ENCODE peak calls at places on chromosomes 11 and 22, in five cellular contexts. L is body of pancreas, C is esophagus squamous epithelium, B is foreskin fibroblast, A is brain microvascular endothelial cell. N is an unnamed sample.

GRCh38 chr11:73335204-73335923 is 27.3 kb downstream of the ARHGEF17 start:
- DNase-seq in L (peak), C (no peak), B (peak), A (peak), N (no peak)

GRCh38 chr22:39240841-39241631 is 3.7 kb downstream of the PDGFB start:
- DNase-seq in L (peak), C (no peak), B (no peak), A (no peak), N (no peak)

GRCh38 chr22:20581503-20582170 is 74.2 kb downstream of the MED15 start:
- DNase-seq in L (no peak), C (no peak), B (no peak), A (no peak), N (no peak)

GRCh38 chr11:108216988-108217387 is 5.5 kb downstream of the NPAT start:
- DNase-seq in L (no peak), C (no peak), B (no peak), A (no peak), N (no peak)

GRCh38 chr11:14644396-14645246 is 1.0 kb downstream of the PDE3B start:
- DNase-seq in L (peak), C (no peak), B (no peak), A (no peak), N (no peak)

GRCh38 chr11:22193348-22194051 is 615 bp downstream of the ANO5 start:
- DNase-seq in L (peak), C (no peak), B (no peak), A (no peak), N (no peak)

GRCh38 chr11:118657238-118657637 is 22.2 kb downstream of the TREH start:
- DNase-seq in L (no peak), C (no peak), B (no peak), A (no peak), N (no peak)

GRCh38 chr22:49141761-49142160 is 685.9 kb downstream of the BRD1 start:
- DNase-seq in L (no peak), C (no peak), B (no peak), A (no peak), N (no peak)

GRCh38 chr11:107157146-107157808 is 139.0 kb upstream of the GUCY1A2 start:
- DNase-seq in L (no peak), C (no peak), B (no peak), A (no peak), N (no peak)

GRCh38 chr22:38316340-38317236 is 645 bp downstream of the CSNK1E start:
- DNase-seq in L (peak), C (no peak), B (no peak), A (no peak), N (no peak)

GRCh38 chr11:57646756-57647303 is 2.9 kb downstream of the YPEL4 start:
- DNase-seq in L (no peak), C (no peak), B (no peak), A (no peak), N (no peak)

GRCh38 chr11:70399681-70400112 is 1.4 kb downstream of the CTTN start:
- DNase-seq in L (peak), C (no peak), B (peak), A (peak), N (no peak)

GRCh38 chr22:36244522-36245391 is 5.4 kb upstream of the APOL2 start:
- DNase-seq in L (peak), C (no peak), B (no peak), A (no peak), N (no peak)

GRCh38 chr11:94834931-94835330 is 66.8 kb downstream of the AMOTL1 start:
- DNase-seq in L (no peak), C (no peak), B (no peak), A (no peak), N (no peak)

GRCh38 chr11:17979770-17980371 is 33.0 kb downstream of the SERGEF start:
- DNase-seq in L (peak), C (no peak), B (no peak), A (no peak), N (no peak)

GRCh38 chr11:36702330-36703054 is 104.5 kb upstream of the RAG2 start:
- DNase-seq in L (peak), C (no peak), B (peak), A (peak), N (peak)

GRCh38 chr11:13602844-13603243 is 65.6 kb upstream of the FAR1 start:
- DNase-seq in L (no peak), C (no peak), B (no peak), A (no peak), N (no peak)

GRCh38 chr11:8025816-8026215 is 38.7 kb downstream of the EIF3F start:
- DNase-seq in L (no peak), C (no peak), B (peak), A (peak), N (no peak)

GRCh38 chr22:41252365-41252764 is 11.6 kb upstream of the CHADL start:
- DNase-seq in L (no peak), C (no peak), B (no peak), A (no peak), N (no peak)

GRCh38 chr22:41257696-41258095 is 17.0 kb upstream of the CHADL start:
- DNase-seq in L (no peak), C (no peak), B (no peak), A (no peak), N (no peak)

GRCh38 chr22:41254230-41254629 is 13.5 kb upstream of the CHADL start:
- DNase-seq in L (no peak), C (no peak), B (no peak), A (no peak), N (no peak)

GRCh38 chr22:41256898-41257260 is 16.1 kb upstream of the CHADL start:
- DNase-seq in L (no peak), C (no peak), B (no peak), A (peak), N (no peak)

DNA sequence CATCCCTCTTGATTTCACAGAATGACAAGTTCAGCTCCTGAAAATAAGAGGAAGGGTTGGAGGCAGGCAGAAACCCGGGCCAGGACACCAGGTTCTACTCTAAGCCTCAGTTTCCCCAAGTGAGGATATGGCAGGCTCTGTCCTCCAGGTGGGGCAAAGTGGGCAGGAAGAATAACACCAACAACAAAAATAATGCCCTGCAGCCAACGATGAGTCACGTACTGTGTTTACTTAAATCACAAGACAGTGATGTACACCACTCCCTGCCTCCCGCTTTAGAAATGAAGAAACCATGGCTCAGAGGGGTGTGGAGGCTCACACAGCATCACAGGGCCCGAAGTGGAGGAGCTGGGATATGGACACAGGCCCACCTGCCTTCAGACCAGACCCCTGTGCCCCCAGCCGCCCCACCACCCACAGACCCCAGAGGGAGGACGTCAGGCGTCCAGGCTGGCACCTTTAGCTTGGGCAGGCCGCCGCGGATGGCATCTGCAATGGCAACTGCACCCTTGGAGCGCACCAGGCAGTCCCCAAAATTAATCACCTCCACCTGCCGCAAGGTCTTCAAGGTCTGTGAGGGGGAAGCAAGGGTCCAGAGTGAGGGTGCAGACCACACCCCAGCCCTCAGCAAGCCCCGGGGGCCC is 15.6 kb upstream of the CHADL start:
- DNase-seq in L (no peak), C (no peak), B (peak), A (peak), N (no peak)
- TF ChIP-seq CTCF in L (no peak), C (no peak), B (peak), A (peak), N (no peak)

GRCh38 chr22:31086703-31087330 is 5.7 kb downstream of the SMTN start:
- DNase-seq in L (no peak), C (no peak), B (no peak), A (no peak), N (no peak)

GRCh38 chr22:31083923-31084810 is 3.0 kb downstream of the SMTN start:
- DNase-seq in L (no peak), C (no peak), B (no peak), A (no peak), N (no peak)

GRCh38 chr22:31085928-31086327 is 4.8 kb downstream of the SMTN start:
- DNase-seq in L (no peak), C (no peak), B (no peak), A (no peak), N (no peak)

GRCh38 chr22:31084811-31085492 is 3.8 kb downstream of the SMTN start:
- DNase-seq in L (peak), C (peak), B (peak), A (peak), N (peak)

DNA sequence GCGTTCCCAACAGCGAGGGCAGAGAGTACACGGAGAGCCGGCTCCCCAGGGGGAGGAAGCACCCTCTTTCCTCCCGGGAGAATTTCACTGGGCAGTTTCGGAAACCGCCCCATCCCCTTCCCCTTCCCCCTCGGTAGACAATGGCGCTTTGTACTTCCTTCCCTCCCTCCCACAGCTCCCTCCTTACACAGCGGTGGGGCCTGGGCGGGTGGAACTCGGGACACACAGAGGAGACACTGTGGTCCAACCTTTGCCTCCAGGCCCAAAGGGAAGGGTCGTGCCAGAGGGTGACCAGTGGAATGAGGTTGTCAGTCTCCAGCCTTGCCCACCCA is 4.3 kb downstream of the SMTN start:
- DNase-seq in L (peak), C (no peak), B (no peak), A (no peak), N (no peak)
- H3K4me3 ChIP-seq in L (peak), C (peak), B (peak), A (peak), N (peak)

GRCh38 chr11:64644348-64645242 is 53.6 kb downstream of the SLC22A12 start:
- DNase-seq in L (no peak), C (no peak), B (no peak), A (no peak), N (no peak)
- TF ChIP-seq CTCF in L (no peak), C (no peak), B (no peak), A (peak), N (peak)

GRCh38 chr11:2649400-2649799 is 50.4 kb downstream of the KCNQ1OT1 start:
- DNase-seq in L (no peak), C (no peak), B (no peak), A (no peak), N (no peak)
- H3K4me3 ChIP-seq in L (no peak), C (no peak), B (no peak), A (no peak), N (no peak)